ENCODE peak calls at places on chromosome 1, in nine cellular contexts. One of them, this sample, is unnamed.

GRCh38 chr1:4464478-4464877 is 189.9 kb upstream of the AJAP1 start:
- DNase-seq in adrenal gland: no peak
- DNase-seq in kidney epithelial cell: no peak
- DNase-seq in BE2C: no peak
- DNase-seq in IMR-90: no peak
- DNase-seq in occipital lobe: no peak
- DNase-seq in foreskin fibroblast: no peak
- DNase-seq in stimulated activated CD4-positive, alpha-beta T cell treated with anti-CD3 and anti-CD28 coated beads, Interleukin-1b, Interleukin-23, amount 100 ng/mL, for 48 hours: no peak
- DNase-seq in SK-N-SH: no peak
- DNase-seq in this sample: no peak

GRCh38 chr1:180188103-180188506 is 33.4 kb downstream of the QSOX1 start:
- DNase-seq in adrenal gland: peak
- DNase-seq in kidney epithelial cell: no peak
- DNase-seq in BE2C: peak
- DNase-seq in IMR-90: peak
- DNase-seq in occipital lobe: peak
- DNase-seq in foreskin fibroblast: peak
- DNase-seq in stimulated activated CD4-positive, alpha-beta T cell treated with anti-CD3 and anti-CD28 coated beads, Interleukin-1b, Interleukin-23, amount 100 ng/mL, for 48 hours: no peak
- DNase-seq in SK-N-SH: peak
- DNase-seq in this sample: peak

GRCh38 chr1:112402682-112403643 is 6.9 kb downstream of the CTTNBP2NL start:
- DNase-seq in adrenal gland: no peak
- DNase-seq in kidney epithelial cell: no peak
- DNase-seq in BE2C: no peak
- DNase-seq in IMR-90: peak
- DNase-seq in occipital lobe: no peak
- DNase-seq in foreskin fibroblast: peak
- DNase-seq in stimulated activated CD4-positive, alpha-beta T cell treated with anti-CD3 and anti-CD28 coated beads, Interleukin-1b, Interleukin-23, amount 100 ng/mL, for 48 hours: no peak
- DNase-seq in SK-N-SH: no peak
- DNase-seq in this sample: no peak

GRCh38 chr1:147214842-147215539 is 10.1 kb downstream of the FMO5 start:
- DNase-seq in adrenal gland: no peak
- DNase-seq in kidney epithelial cell: no peak
- DNase-seq in BE2C: no peak
- DNase-seq in IMR-90: no peak
- DNase-seq in occipital lobe: no peak
- DNase-seq in foreskin fibroblast: no peak
- DNase-seq in stimulated activated CD4-positive, alpha-beta T cell treated with anti-CD3 and anti-CD28 coated beads, Interleukin-1b, Interleukin-23, amount 100 ng/mL, for 48 hours: no peak
- DNase-seq in SK-N-SH: no peak
- DNase-seq in this sample: no peak

GRCh38 chr1:86687595-86687994 is 16.8 kb upstream of the SH3GLB1 start:
- DNase-seq in adrenal gland: no peak
- DNase-seq in kidney epithelial cell: no peak
- DNase-seq in BE2C: no peak
- DNase-seq in IMR-90: no peak
- DNase-seq in occipital lobe: no peak
- DNase-seq in foreskin fibroblast: no peak
- DNase-seq in stimulated activated CD4-positive, alpha-beta T cell treated with anti-CD3 and anti-CD28 coated beads, Interleukin-1b, Interleukin-23, amount 100 ng/mL, for 48 hours: no peak
- DNase-seq in SK-N-SH: peak
- DNase-seq in this sample: no peak

GRCh38 chr1:116982319-116983004 is 19.1 kb upstream of the CD101 start:
- DNase-seq in adrenal gland: peak
- DNase-seq in kidney epithelial cell: no peak
- DNase-seq in BE2C: no peak
- DNase-seq in IMR-90: no peak
- DNase-seq in occipital lobe: no peak
- DNase-seq in foreskin fibroblast: no peak
- DNase-seq in stimulated activated CD4-positive, alpha-beta T cell treated with anti-CD3 and anti-CD28 coated beads, Interleukin-1b, Interleukin-23, amount 100 ng/mL, for 48 hours: no peak
- DNase-seq in SK-N-SH: no peak
- DNase-seq in this sample: no peak

GRCh38 chr1:75579046-75579445 is 31.9 kb downstream of the SLC44A5 start:
- DNase-seq in adrenal gland: no peak
- DNase-seq in kidney epithelial cell: no peak
- DNase-seq in BE2C: no peak
- DNase-seq in IMR-90: no peak
- DNase-seq in occipital lobe: no peak
- DNase-seq in foreskin fibroblast: no peak
- DNase-seq in stimulated activated CD4-positive, alpha-beta T cell treated with anti-CD3 and anti-CD28 coated beads, Interleukin-1b, Interleukin-23, amount 100 ng/mL, for 48 hours: no peak
- DNase-seq in SK-N-SH: no peak
- DNase-seq in this sample: no peak

GRCh38 chr1:224047538-224047937 is 66.4 kb upstream of the FBXO28 start:
- DNase-seq in adrenal gland: no peak
- DNase-seq in kidney epithelial cell: no peak
- DNase-seq in BE2C: no peak
- DNase-seq in IMR-90: peak
- DNase-seq in occipital lobe: no peak
- DNase-seq in foreskin fibroblast: peak
- DNase-seq in stimulated activated CD4-positive, alpha-beta T cell treated with anti-CD3 and anti-CD28 coated beads, Interleukin-1b, Interleukin-23, amount 100 ng/mL, for 48 hours: no peak
- DNase-seq in SK-N-SH: no peak
- DNase-seq in this sample: no peak

GRCh38 chr1:205396972-205397616 is 24.8 kb downstream of the LEMD1 start:
- DNase-seq in adrenal gland: peak
- DNase-seq in kidney epithelial cell: no peak
- DNase-seq in BE2C: peak
- DNase-seq in IMR-90: peak
- DNase-seq in occipital lobe: no peak
- DNase-seq in foreskin fibroblast: no peak
- DNase-seq in stimulated activated CD4-positive, alpha-beta T cell treated with anti-CD3 and anti-CD28 coated beads, Interleukin-1b, Interleukin-23, amount 100 ng/mL, for 48 hours: peak
- DNase-seq in SK-N-SH: peak
- DNase-seq in this sample: peak

GRCh38 chr1:54989473-54989872 is 9.0 kb downstream of the TMEM61 start:
- DNase-seq in adrenal gland: peak
- DNase-seq in kidney epithelial cell: no peak
- DNase-seq in BE2C: no peak
- DNase-seq in IMR-90: no peak
- DNase-seq in occipital lobe: no peak
- DNase-seq in foreskin fibroblast: no peak
- DNase-seq in stimulated activated CD4-positive, alpha-beta T cell treated with anti-CD3 and anti-CD28 coated beads, Interleukin-1b, Interleukin-23, amount 100 ng/mL, for 48 hours: no peak
- DNase-seq in SK-N-SH: no peak
- DNase-seq in this sample: no peak

GRCh38 chr1:212674872-212675271 is 24.8 kb downstream of the BATF3 start:
- DNase-seq in adrenal gland: no peak
- DNase-seq in kidney epithelial cell: no peak
- DNase-seq in BE2C: no peak
- DNase-seq in IMR-90: no peak
- DNase-seq in occipital lobe: no peak
- DNase-seq in foreskin fibroblast: no peak
- DNase-seq in stimulated activated CD4-positive, alpha-beta T cell treated with anti-CD3 and anti-CD28 coated beads, Interleukin-1b, Interleukin-23, amount 100 ng/mL, for 48 hours: no peak
- DNase-seq in SK-N-SH: no peak
- DNase-seq in this sample: no peak